ENCODE peak calls at places on chromosomes 11 and 22, in four cellular contexts. S is tibial nerve, Y is progenitor cell of endocrine pancreas, K is epithelial cell of esophagus. H is an unnamed sample.

GRCh38 chr11:132427611-132428010 is 1057.2 kb downstream of the NTM start:
- DNase-seq in S (no peak), Y (no peak), K (peak), H (peak)

GRCh38 chr11:75583710-75584658 is 21.9 kb downstream of the SERPINH1 start:
- DNase-seq in S (peak), Y (peak), K (no peak), H (peak)

GRCh38 chr11:113213549-113213948 is 100.8 kb upstream of the TTC12 start:
- DNase-seq in S (no peak), Y (no peak), K (peak), H (no peak)

GRCh38 chr11:73244589-73245240 is 26.6 kb downstream of the P2RY2 start:
- DNase-seq in S (no peak), Y (no peak), K (no peak), H (no peak)

GRCh38 chr11:112784323-112785073 is 176.7 kb upstream of the NCAM1 start:
- DNase-seq in S (no peak), Y (no peak), K (no peak), H (peak)

GRCh38 chr11:78251083-78251699 is 62.5 kb downstream of the USP35 start:
- DNase-seq in S (no peak), Y (no peak), K (no peak), H (peak)

GRCh38 chr11:47347134-47347533 is 5.4 kb downstream of the MYBPC3 start:
- DNase-seq in S (no peak), Y (no peak), K (no peak), H (no peak)

GRCh38 chr11:64227405-64227956 is 1.4 kb downstream of the NUDT22 start:
- DNase-seq in S (no peak), Y (no peak), K (peak), H (no peak)

GRCh38 chr11:126341760-126342161 is 13.7 kb upstream of the ST3GAL4 start:
- DNase-seq in S (no peak), Y (no peak), K (peak), H (peak)

GRCh38 chr11:12174145-12175143 is 64.1 kb downstream of the MICAL2 start:
- DNase-seq in S (no peak), Y (no peak), K (peak), H (peak)

GRCh38 chr11:108565653-108566052 is 27.9 kb downstream of the EXPH5 start:
- DNase-seq in S (no peak), Y (no peak), K (no peak), H (no peak)

GRCh38 chr22:43928418-43929307 is 5.1 kb downstream of the PNPLA3 start:
- DNase-seq in S (no peak), Y (no peak), K (no peak), H (no peak)

GRCh38 chr22:43926349-43926710 is 2.7 kb downstream of the PNPLA3 start:
- DNase-seq in S (no peak), Y (no peak), K (peak), H (no peak)

DNA sequence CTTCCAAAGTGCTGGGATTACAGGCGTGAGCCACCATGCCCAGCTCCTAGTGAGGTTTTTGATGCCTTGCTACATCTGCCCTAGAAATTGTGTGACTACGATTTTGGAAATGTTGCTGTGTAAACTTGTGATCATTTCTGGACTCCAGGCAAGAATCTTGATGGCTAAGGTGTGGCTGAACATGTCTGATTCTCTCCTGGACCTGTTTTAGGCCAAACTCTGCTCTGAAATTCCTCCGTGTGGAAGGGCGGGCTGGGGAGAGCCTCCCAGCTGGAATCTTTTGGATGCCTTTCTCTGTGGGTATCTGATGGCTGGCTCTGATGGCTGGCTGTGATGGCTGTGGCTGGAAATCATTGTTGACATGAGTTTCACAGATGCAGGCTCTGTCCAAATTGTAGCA is 8.2 kb downstream of the PNPLA3 start:
- DNase-seq in S (no peak), Y (no peak), K (peak), H (no peak)
- TF ChIP-seq CTCF in S (no peak), Y (no peak), K (no peak), H (no peak)

GRCh38 chr11:3855808-3856491 is 486 bp downstream of the STIM1 start:
- DNase-seq in S (no peak), Y (peak), K (no peak), H (no peak)
- TF ChIP-seq CTCF in S (no peak), Y (no peak), K (no peak), H (no peak)

GRCh38 chr11:13777341-13777985 is 109.0 kb downstream of the FAR1 start:
- DNase-seq in S (no peak), Y (no peak), K (no peak), H (no peak)

GRCh38 chr11:13778345-13778744 is 109.9 kb downstream of the FAR1 start:
- DNase-seq in S (no peak), Y (no peak), K (no peak), H (no peak)

GRCh38 chr11:13775471-13775870 is 107.0 kb downstream of the FAR1 start:
- DNase-seq in S (no peak), Y (no peak), K (no peak), H (no peak)

GRCh38 chr11:13772223-13773046 is 104.0 kb downstream of the FAR1 start:
- DNase-seq in S (no peak), Y (no peak), K (peak), H (peak)

DNA sequence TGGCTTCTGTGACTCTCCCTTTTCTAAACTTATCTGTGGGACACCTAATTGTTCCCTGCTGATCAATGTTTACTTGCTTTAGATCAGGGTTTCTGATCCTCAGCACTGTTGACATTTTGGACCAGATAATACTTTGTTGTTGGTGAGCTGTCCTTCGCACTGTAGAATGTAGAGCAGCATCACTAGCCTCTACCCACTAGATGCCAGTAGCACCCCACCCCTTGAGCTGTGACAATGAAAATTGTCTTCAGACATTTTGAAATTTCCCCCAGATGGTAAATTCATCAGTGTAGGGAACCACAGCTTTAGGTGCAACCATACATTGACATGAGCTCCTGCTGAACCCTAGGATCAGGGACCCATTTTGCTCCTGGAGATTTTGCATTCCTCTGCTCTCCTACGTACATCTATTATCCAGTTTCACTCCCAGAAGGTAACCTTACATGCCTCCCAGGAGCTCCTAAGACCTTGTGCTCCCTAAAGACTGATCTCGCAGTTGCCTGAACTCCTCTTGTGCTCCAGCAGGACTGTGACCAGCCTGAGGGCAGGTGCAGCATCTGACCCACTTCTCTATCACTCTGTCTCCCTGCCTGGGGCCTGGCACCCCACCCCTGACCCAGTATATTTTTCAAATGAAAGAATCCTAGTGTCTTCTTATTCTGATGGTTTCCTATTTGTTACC is 107.8 kb downstream of the FAR1 start:
- DNase-seq in S (no peak), Y (no peak), K (peak), H (peak)
- TF ChIP-seq CTCF in S (no peak), Y (peak), K (peak), H (peak)

GRCh38 chr11:44567876-44568256 is 2.4 kb downstream of the CD82 start:
- DNase-seq in S (no peak), Y (no peak), K (no peak), H (no peak)

GRCh38 chr11:44568358-44568705 is 2.9 kb downstream of the CD82 start:
- DNase-seq in S (no peak), Y (no peak), K (no peak), H (no peak)

GRCh38 chr11:44566559-44566949 is 1.1 kb downstream of the CD82 start:
- DNase-seq in S (no peak), Y (no peak), K (no peak), H (no peak)

GRCh38 chr11:44565746-44566558 is 489 bp downstream of the CD82 start:
- DNase-seq in S (no peak), Y (no peak), K (no peak), H (no peak)

GRCh38 chr11:44566952-44567875 is 1.8 kb downstream of the CD82 start:
- DNase-seq in S (no peak), Y (no peak), K (no peak), H (no peak)
- TF ChIP-seq CTCF in S (no peak), Y (no peak), K (peak), H (no peak)

DNA sequence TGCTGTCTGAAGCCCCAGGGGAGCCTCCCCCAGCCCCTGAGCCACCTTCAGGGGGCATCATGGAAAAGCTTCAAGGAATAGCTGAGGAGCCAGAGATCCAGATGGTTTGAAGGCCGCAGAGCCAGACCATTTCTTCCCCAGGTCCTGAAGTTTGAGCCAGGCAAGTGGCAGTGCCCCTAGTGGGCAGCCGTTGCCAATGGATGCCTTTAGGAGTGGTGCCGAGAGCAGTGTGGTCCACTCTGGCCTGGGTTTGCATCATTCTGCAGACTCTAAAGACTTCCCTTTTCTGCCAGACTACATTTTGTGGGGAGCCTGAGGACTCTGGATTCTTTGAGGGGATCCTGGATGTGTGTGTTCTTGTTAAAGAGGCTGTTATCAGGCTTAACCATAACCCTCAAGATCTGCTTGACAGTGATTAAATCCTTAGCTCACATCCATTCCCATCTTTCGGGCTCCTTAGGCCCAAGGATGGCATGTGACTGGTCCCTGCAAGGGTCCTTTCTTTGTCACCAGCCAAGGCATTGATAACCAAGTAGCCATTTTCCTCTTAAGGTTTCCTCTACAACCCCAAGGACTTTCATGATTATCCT is 13.1 kb downstream of the HINFP start:
- DNase-seq in S (no peak), Y (no peak), K (peak), H (no peak)
- TF ChIP-seq CTCF in S (peak), Y (peak), K (peak), H (peak)

DNA sequence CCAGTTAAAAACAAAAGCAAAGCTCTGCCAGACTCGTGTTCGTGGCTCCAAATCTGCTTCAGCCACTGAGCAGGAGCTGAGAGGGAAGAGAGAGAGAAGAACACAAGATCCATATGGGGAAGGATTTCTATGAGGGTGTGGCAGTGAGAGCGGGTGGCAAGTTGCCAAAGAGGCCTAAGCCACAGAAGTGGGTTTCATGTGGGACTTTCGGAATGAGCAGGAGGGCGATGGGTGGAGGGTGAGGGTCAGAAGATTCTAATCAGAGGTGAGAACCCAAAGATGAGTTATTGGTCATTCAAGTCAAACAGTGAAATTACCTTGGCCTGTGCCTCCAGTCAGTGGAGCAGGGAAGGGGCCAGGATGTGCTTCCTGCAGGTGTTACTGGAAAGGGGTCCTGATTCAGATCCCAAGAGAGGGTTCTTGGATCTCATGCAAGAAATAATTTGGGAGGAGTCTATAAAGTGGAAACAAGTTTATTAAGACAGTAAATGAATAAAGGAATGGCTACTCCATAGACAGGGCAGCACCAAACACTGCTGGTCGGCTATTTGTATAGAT is 40.5 kb upstream of the TOP3B start:
- DNase-seq in S (no peak), Y (no peak), K (no peak), H (no peak)
- TF ChIP-seq CTCF in S (no peak), Y (no peak), K (no peak), H (no peak)

GRCh38 chr11:93740802-93741093 is 547 bp downstream of the TAF1D start:
- DNase-seq in S (peak), Y (no peak), K (peak), H (peak)

GRCh38 chr11:93743316-93743715 is 1.8 kb downstream of the C11orf54 start:
- DNase-seq in S (no peak), Y (no peak), K (no peak), H (no peak)

GRCh38 chr11:93741882-93742226 is 382 bp downstream of the C11orf54 start:
- DNase-seq in S (no peak), Y (no peak), K (peak), H (peak)

GRCh38 chr11:93740031-93740801 is 1.1 kb downstream of the TAF1D start:
- DNase-seq in S (no peak), Y (no peak), K (peak), H (peak)

DNA sequence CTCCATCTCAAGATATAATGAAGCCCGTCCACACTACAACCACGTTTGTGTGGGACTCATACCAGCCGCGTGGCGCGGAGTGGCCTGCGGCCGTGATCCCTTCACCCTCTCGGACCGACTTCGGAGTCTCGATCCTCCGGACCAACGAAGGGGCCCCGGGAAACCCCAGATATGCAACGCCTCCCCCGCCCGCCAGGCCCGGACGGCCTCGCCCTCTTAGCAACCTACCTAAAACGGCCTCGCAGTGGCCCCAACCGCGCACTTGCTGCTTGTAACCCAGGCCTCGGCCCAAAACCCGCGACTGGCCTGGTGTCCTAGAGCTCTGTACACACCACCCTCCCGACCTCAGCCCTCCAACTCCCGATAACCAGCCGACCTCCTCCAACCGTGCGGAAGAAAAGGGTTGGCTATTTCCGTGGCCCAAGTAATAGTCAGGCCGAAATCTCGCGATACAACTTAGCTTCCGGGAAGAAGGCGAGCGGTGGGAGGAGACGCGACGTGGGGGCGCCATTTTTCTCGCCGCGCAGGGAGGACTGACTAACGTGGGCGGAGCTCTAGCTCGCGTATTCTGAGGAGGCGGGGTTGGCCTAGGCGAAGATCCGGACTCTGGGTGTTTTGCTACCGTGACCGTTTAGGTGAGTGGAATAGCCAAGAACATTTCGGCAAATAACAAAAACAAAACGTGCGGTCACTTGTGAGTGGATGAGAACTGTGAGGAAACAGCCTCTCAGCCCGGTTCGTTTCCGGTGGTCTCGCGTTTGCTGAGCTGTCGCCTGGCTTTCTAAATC is at the start of the genes C11orf54 and TAF1D:
- DNase-seq in S (peak), Y (peak), K (peak), H (peak)
- TF ChIP-seq CTCF in S (no peak), Y (no peak), K (no peak), H (no peak)

GRCh38 chr11:86214710-86215109 is 29.8 kb upstream of the EED start:
- DNase-seq in S (no peak), Y (no peak), K (peak), H (no peak)
- TF ChIP-seq CTCF in S (no peak), Y (no peak), K (peak), H (no peak)

DNA sequence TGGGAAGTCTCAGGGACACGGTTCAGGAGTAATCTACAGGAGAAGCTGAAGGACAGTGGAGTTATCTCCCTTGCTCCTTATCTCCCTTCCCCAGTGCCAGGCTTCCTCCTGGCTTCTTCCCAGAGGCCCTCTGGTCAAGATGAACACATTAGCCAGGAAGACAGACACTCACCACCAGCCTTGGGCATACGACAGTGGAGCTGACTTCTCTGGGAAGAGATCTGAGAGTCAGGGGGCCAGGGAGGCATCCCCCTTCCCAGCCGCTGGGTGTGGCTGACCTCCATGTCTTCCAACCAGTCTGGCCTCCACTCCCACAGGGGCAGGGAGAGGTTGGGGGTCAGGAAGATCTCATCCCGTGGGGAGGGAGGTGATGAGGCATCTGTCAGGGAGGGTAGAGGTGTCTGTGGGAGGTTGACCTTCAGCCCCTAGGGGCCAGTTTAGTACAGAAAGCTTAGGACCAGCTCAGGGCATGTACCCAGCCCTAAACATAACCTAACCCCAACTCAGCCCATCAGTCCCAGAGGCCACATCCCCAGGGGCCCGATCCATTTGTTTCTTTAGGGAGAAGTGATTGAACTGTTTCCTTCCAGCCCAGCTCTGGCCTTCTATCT is 12.7 kb downstream of the ROBO4 start:
- DNase-seq in S (no peak), Y (no peak), K (no peak), H (no peak)
- TF ChIP-seq CTCF in S (no peak), Y (no peak), K (no peak), H (no peak)